ENCODE peak calls at places on chromosomes 4 and X, in eight cellular contexts. H is lower lobe of right lung, F is K562, K is right lobe of liver, D is fibroblast of lung, E is bronchial epithelial cell, A is thoracic aorta, G is tibial artery. J is an unnamed sample.
A peak's percentile ranks its signal among the peaks of the same experiment; 100 is the strongest.

GRCh38 chr4:119652978-119653377 is 24.4 kb upstream of the PDE5A start:
- DNase-seq in H (no peak), F (no peak), K (no peak), D (peak; percentile 77), E (peak; percentile 16), A (no peak), G (no peak), J (no peak)

GRCh38 chr4:16544251-16544721 is 318.0 kb upstream of the TAPT1 start:
- DNase-seq in H (peak; percentile 59), F (no peak), K (no peak), D (peak; percentile 91), E (no peak), A (no peak), G (no peak), J (no peak)

GRCh38 chr4:119243868-119244267 is 31.4 kb downstream of the USP53 start:
- DNase-seq in H (no peak), F (no peak), K (no peak), D (no peak), E (no peak), A (no peak), G (no peak), J (no peak)

GRCh38 chr4:113945906-113946305 is 33.5 kb downstream of the ARSJ start:
- DNase-seq in H (no peak), F (no peak), K (no peak), D (peak; percentile 55), E (no peak), A (no peak), G (no peak), J (no peak)

GRCh38 chr4:150423074-150423473 is 158.9 kb upstream of the MAB21L2 start:
- DNase-seq in H (no peak), F (no peak), K (no peak), D (no peak), E (no peak), A (no peak), G (peak; percentile 63), J (no peak)

GRCh38 chr4:100340534-100341364 is 150.5 kb upstream of the DDIT4L start:
- DNase-seq in H (no peak), F (no peak), K (no peak), D (peak; percentile 12), E (peak; percentile 4), A (no peak), G (no peak), J (no peak)

GRCh38 chr4:10106421-10107039 is 10.1 kb downstream of the WDR1 start:
- DNase-seq in H (no peak), F (peak; percentile 87), K (peak; percentile 46), D (peak; percentile 98), E (peak; percentile 98), A (peak; percentile 90), G (peak; percentile 93), J (peak; percentile 94)

GRCh38 chr4:11543710-11544109 is 115.0 kb upstream of the HS3ST1 start:
- DNase-seq in H (no peak), F (no peak), K (no peak), D (peak; percentile 77), E (peak; percentile 92), A (no peak), G (no peak), J (no peak)

GRCh38 chr4:139555705-139556070 is 331 bp downstream of the SETD7 start:
- DNase-seq in H (peak; percentile 76), F (no peak), K (peak; percentile 75), D (peak; percentile 45), E (no peak), A (no peak), G (peak; percentile 81), J (no peak)

GRCh38 chr4:172018358-172018757 is 205.2 kb downstream of the GALNTL6 start:
- DNase-seq in H (no peak), F (no peak), K (no peak), D (no peak), E (peak; percentile 48), A (no peak), G (no peak), J (no peak)

GRCh38 chr4:180333156-180333555 is 1910.0 kb upstream of the TENM3 start:
- DNase-seq in H (no peak), F (no peak), K (no peak), D (no peak), E (peak; percentile 67), A (no peak), G (no peak), J (no peak)

GRCh38 chr4:153651961-153652784 is 31.9 kb upstream of the TLR2 start:
- DNase-seq in H (no peak), F (no peak), K (no peak), D (no peak), E (peak; percentile 85), A (no peak), G (no peak), J (no peak)

GRCh38 chr4:58807843-58808605 is 1697.8 kb upstream of the IGFBP7 start:
- DNase-seq in H (no peak), F (no peak), K (no peak), D (no peak), E (no peak), A (no peak), G (no peak), J (no peak)

GRCh38 chrX:112819013-112819635 is 21.5 kb downstream of the AMOT start:
- DNase-seq in H (no peak), F (no peak), K (no peak), D (peak; percentile 89), E (peak; percentile 7), A (no peak), G (no peak), J (peak; percentile 44)

GRCh38 chrX:112820364-112821308 is 20.0 kb downstream of the AMOT start:
- DNase-seq in H (no peak), F (no peak), K (no peak), D (no peak), E (peak; percentile 36), A (no peak), G (no peak), J (no peak)

GRCh38 chrX:112816908-112817307 is 23.7 kb downstream of the AMOT start:
- DNase-seq in H (no peak), F (no peak), K (no peak), D (no peak), E (no peak), A (no peak), G (no peak), J (no peak)

GRCh38 chrX:112819813-112820212 is 20.8 kb downstream of the AMOT start:
- DNase-seq in H (no peak), F (no peak), K (no peak), D (no peak), E (no peak), A (no peak), G (no peak), J (no peak)

GRCh38 chrX:112818114-112819012 is 22.3 kb downstream of the AMOT start:
- DNase-seq in H (no peak), F (no peak), K (no peak), D (no peak), E (peak; percentile 35), A (no peak), G (no peak), J (no peak)
- TF ChIP-seq CTCF in H (no peak), F (no peak), K (no peak), D (no peak), E (no peak), A (no peak), G (no peak), J (no peak)

GRCh38 chr4:92106816-92107215 is 196.9 kb upstream of the GRID2 start:
- DNase-seq in H (no peak), F (no peak), K (no peak), D (no peak), E (no peak), A (no peak), G (no peak), J (no peak)
- H3K4me3 ChIP-seq in H (no peak overlapping the region), F (no peak overlapping the region), K (no peak overlapping the region), D (no peak overlapping the region), E (no peak overlapping the region), A (no peak overlapping the region), G (no peak overlapping the region), J (no peak overlapping the region)

GRCh38 chr4:1504786-1505500 is 98.7 kb upstream of the NKX1-1 start:
- DNase-seq in H (peak; percentile 23), F (no peak), K (peak; percentile 8), D (no peak), E (no peak), A (no peak), G (peak; percentile 31), J (no peak)

GRCh38 chr4:1506956-1507721 is 100.9 kb upstream of the NKX1-1 start:
- DNase-seq in H (peak; percentile 20), F (no peak), K (no peak), D (no peak), E (no peak), A (no peak), G (peak; percentile 29), J (no peak)

GRCh38 chr4:1508161-1509160 is 102.2 kb upstream of the NKX1-1 start:
- DNase-seq in H (peak; percentile 41), F (no peak), K (peak; percentile 11), D (no peak), E (no peak), A (no peak), G (peak; percentile 56), J (no peak)

GRCh38 chr4:1503583-1504471 is 97.6 kb upstream of the NKX1-1 start:
- DNase-seq in H (peak; percentile 36), F (peak; percentile 78), K (peak; percentile 6), D (no peak), E (no peak), A (no peak), G (peak; percentile 59), J (no peak)

GRCh38 chr4:1505511-1506451 is 99.5 kb upstream of the NKX1-1 start:
- DNase-seq in H (peak; percentile 35), F (no peak), K (no peak), D (no peak), E (no peak), A (no peak), G (peak; percentile 40), J (no peak)
- H3K36me3 ChIP-seq in H (no peaks in the 10 kb centered on the region), F (no peaks in the 10 kb centered on the region), K (no peaks in the 10 kb centered on the region), D (no peaks in the 10 kb centered on the region), E (no peaks in the 10 kb centered on the region), A (no peaks in the 10 kb centered on the region), G (no peaks in the 10 kb centered on the region), J (no peaks in the 10 kb centered on the region)

GRCh38 chrX:153441296-153441695 is 4.6 kb downstream of the TREX2 start:
- DNase-seq in H (no peak), F (no peak), K (no peak), D (no peak), E (peak; percentile 68), A (no peak), G (no peak), J (no peak)

GRCh38 chrX:153440556-153441135 is 5.2 kb downstream of the TREX2 start:
- DNase-seq in H (no peak), F (no peak), K (no peak), D (no peak), E (peak; percentile 79), A (no peak), G (no peak), J (no peak)

GRCh38 chrX:153435845-153436244 is 10.0 kb downstream of the TREX2 start:
- DNase-seq in H (no peak), F (no peak), K (no peak), D (no peak), E (no peak), A (no peak), G (no peak), J (no peak)

GRCh38 chrX:153439977-153440376 is 5.9 kb downstream of the TREX2 start:
- DNase-seq in H (no peak), F (no peak), K (no peak), D (no peak), E (no peak), A (no peak), G (no peak), J (no peak)

DNA sequence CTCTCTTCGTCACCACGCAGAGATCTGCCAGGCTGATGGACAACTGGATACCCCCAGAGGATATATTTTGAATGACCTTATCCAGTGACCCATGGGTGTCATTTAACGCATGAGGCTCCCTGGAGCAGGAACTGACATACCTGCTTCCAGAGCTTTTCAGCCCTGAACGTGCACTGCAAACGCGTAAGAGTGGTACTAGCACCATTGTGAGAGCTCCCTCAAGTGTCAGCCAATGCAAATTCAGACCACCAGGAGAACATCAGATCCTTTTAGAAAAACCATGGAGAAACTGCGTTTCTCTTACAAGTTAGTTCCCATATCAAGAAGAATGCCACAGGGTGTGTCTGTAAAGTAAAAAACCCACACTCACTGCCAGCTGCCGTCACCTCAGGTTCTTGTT is 7.3 kb downstream of the TREX2 start:
- DNase-seq in H (no peak), F (no peak), K (no peak), D (no peak), E (peak; percentile 11), A (no peak), G (no peak), J (no peak)
- TF ChIP-seq CTCF in H (no peak), F (peak; percentile 58), K (peak; percentile 21), D (peak; percentile 38), E (peak; percentile 2), A (peak; percentile 23), G (peak; percentile 15), J (peak; percentile 47)